ENCODE peak calls at places on chromosomes 11 and 22, in six cellular contexts. T, G, F, D, I and U are unnamed samples.

GRCh38 chr11:12989428-12990242 is 19.5 kb upstream of the RASSF10 start:
- DNase-seq in G (no peak), I (no peak), F (no peak), D (no peak), T (no peak), U (no peak)

GRCh38 chr11:57358991-57359390 is 20.8 kb downstream of the P2RX3 start:
- DNase-seq in D (no peak), G (no peak), T (no peak), F (no peak), I (no peak), U (no peak)

GRCh38 chr11:119055901-119056300 is 1.1 kb downstream of the HYOU1 start:
- DNase-seq in D (peak; percentile 38), G (no peak), F (no peak), T (no peak), I (no peak), U (no peak)

GRCh38 chr11:65894034-65894591 is 3.6 kb downstream of the CCDC85B start:
- DNase-seq in D (no peak), I (peak; percentile 73), G (no peak), T (no peak), F (no peak), U (no peak)

GRCh38 chr22:22666307-22667091 is 22.1 kb downstream of the GGTLC2 start:
- DNase-seq in G (no peak), F (peak; percentile 10), T (no peak), D (peak; percentile 52), I (no peak), U (no peak)

GRCh38 chr22:44842417-44842816 is 90.0 kb downstream of the ARHGAP8 start:
- DNase-seq in T (no peak), G (no peak), D (no peak), F (no peak), I (no peak), U (no peak)

GRCh38 chr11:64244107-64244506 is 2.6 kb downstream of the PPP1R14B start:
- DNase-seq in G (no peak), I (no peak), T (no peak), D (no peak), F (no peak), U (no peak)

GRCh38 chr11:76131142-76131541 is 75.2 kb downstream of the WNT11 start:
- DNase-seq in G (no peak), T (no peak), D (no peak), F (no peak), I (no peak), U (no peak)

GRCh38 chr11:5596611-5597201 is at the start of gene TRIM6:
- DNase-seq in I (peak; percentile 60), F (no peak), D (peak; percentile 53), G (peak; percentile 23), T (no peak), U (peak; percentile 76)

GRCh38 chr11:9210922-9211320 is 54.2 kb downstream of the DENND5A start:
- DNase-seq in F (no peak), I (no peak), D (no peak), T (no peak), G (no peak), U (no peak)

GRCh38 chr11:93820847-93821246 is 29.6 kb downstream of the VSTM5 start:
- DNase-seq in D (no peak), G (no peak), F (no peak), T (no peak), I (no peak), U (no peak)

GRCh38 chr22:20807315-20807752 is 33.4 kb downstream of the SERPIND1 start:
- DNase-seq in G (no peak), I (no peak), F (no peak), D (peak; percentile 85), T (peak; percentile 87), U (no peak)

GRCh38 chr11:35912883-35913614 is 30.8 kb upstream of the LDLRAD3 start:
- DNase-seq in F (no peak), G (no peak), T (no peak), D (no peak), I (no peak), U (no peak)

GRCh38 chr11:9777525-9777924 is 113.6 kb downstream of the SWAP70 start:
- DNase-seq in I (no peak), F (no peak), G (no peak), D (no peak), T (no peak), U (no peak)

GRCh38 chr11:64097468-64098317 is 62.0 kb downstream of the FLRT1 start:
- DNase-seq in I (no peak), D (no peak), F (no peak), T (no peak), G (no peak), U (no peak)

GRCh38 chr11:129861702-129862107 is 33.7 kb downstream of the NFRKB start:
- DNase-seq in F (no peak), G (peak; percentile 92), D (peak; percentile 94), T (peak; percentile 88), I (peak; percentile 54), U (peak; percentile 72)

GRCh38 chr11:29159552-29160465 is 857.0 kb downstream of the KCNA4 start:
- DNase-seq in G (peak; percentile 47), D (peak; percentile 86), I (peak; percentile 18), F (no peak), T (peak; percentile 34), U (no peak)

GRCh38 chr11:114159802-114160588 is 100.5 kb downstream of the ZBTB16 start:
- DNase-seq in F (peak; percentile 76), I (peak; percentile 99), D (peak; percentile 99), T (peak; percentile 81), G (peak; percentile 72), U (peak; percentile 100)